ENCODE peak calls at places on chromosomes 5 and 9, in five cellular contexts. P, O, S, I and U are unnamed samples.

GRCh38 chr5:102794677-102795331 is 39.7 kb downstream of the PAM start:
- DNase-seq in P (no peak), O (no peak), S (no peak), I (peak), U (no peak)

GRCh38 chr9:23683476-23684095 is 142.5 kb downstream of the ELAVL2 start:
- DNase-seq in P (no peak), O (no peak), S (no peak), I (no peak), U (no peak)

GRCh38 chr5:87850843-87851242 is 417.8 kb downstream of the TMEM161B start:
- DNase-seq in P (no peak), O (no peak), S (no peak), I (peak), U (no peak)

GRCh38 chr9:96514108-96514824 is 64.3 kb downstream of the HABP4 start:
- DNase-seq in P (no peak), O (peak), S (no peak), I (peak), U (no peak)

GRCh38 chr5:67331296-67331925 is 134.8 kb upstream of the CD180 start:
- DNase-seq in P (no peak), O (peak), S (no peak), I (no peak), U (no peak)

GRCh38 chr9:136997830-136998234 is 1.5 kb upstream of the CLIC3 start:
- DNase-seq in P (no peak), O (no peak), S (no peak), I (no peak), U (no peak)

GRCh38 chr5:31427013-31427783 is 104.7 kb downstream of the DROSHA start:
- DNase-seq in P (no peak), O (no peak), S (no peak), I (no peak), U (no peak)

GRCh38 chr9:121736147-121736721 is 84.8 kb downstream of the DAB2IP start:
- DNase-seq in P (no peak), O (no peak), S (peak), I (no peak), U (no peak)

GRCh38 chr5:160330212-160330611 is 17.8 kb upstream of the CCNJL start:
- DNase-seq in P (no peak), O (no peak), S (no peak), I (no peak), U (no peak)

GRCh38 chr5:132251220-132251725 is 6.2 kb upstream of the PDLIM4 start:
- DNase-seq in P (no peak), O (peak), S (no peak), I (no peak), U (no peak)

GRCh38 chr5:147532157-147532556 is 22.3 kb upstream of the DPYSL3 start:
- DNase-seq in P (no peak), O (no peak), S (no peak), I (no peak), U (no peak)

GRCh38 chr9:85949591-85950335 is 8.8 kb downstream of the NAA35 start:
- DNase-seq in P (no peak), O (peak), S (no peak), I (no peak), U (no peak)

GRCh38 chr9:137156567-137157375 is 13.1 kb downstream of the LRRC26 start:
- DNase-seq in P (peak), O (peak), S (peak), I (peak), U (no peak)

GRCh38 chr5:154779105-154779504 is 23.9 kb downstream of the LARP1 start:
- DNase-seq in P (no peak), O (peak), S (no peak), I (peak), U (no peak)

GRCh38 chr5:88536146-88536545 is 267.5 kb upstream of the TMEM161B start:
- DNase-seq in P (no peak), O (no peak), S (no peak), I (peak), U (no peak)

GRCh38 chr9:693460-694390 is 147.8 kb upstream of the DMRT1 start:
- DNase-seq in P (no peak), O (peak), S (peak), I (no peak), U (no peak)

GRCh38 chr9:129140397-129141065 is 29.3 kb downstream of the PTPA start:
- DNase-seq in P (no peak), O (no peak), S (peak), I (peak), U (no peak)

GRCh38 chr5:149221731-149222342 is 49.8 kb upstream of the AFAP1L1 start:
- DNase-seq in P (no peak), O (peak), S (no peak), I (no peak), U (no peak)

GRCh38 chr5:62307364-62307689 is 1.3 kb downstream of the KIF2A start:
- DNase-seq in P (no peak), O (no peak), S (no peak), I (no peak), U (no peak)

GRCh38 chr5:43315262-43315661 is 2.0 kb upstream of the HMGCS1 start:
- DNase-seq in P (no peak), O (peak), S (no peak), I (peak), U (no peak)

GRCh38 chr5:139377226-139377625 is 5.9 kb downstream of the SLC23A1 start:
- DNase-seq in P (no peak), O (no peak), S (no peak), I (no peak), U (peak)

GRCh38 chr5:43396762-43397304 is 15.4 kb downstream of the CCL28 start:
- DNase-seq in P (peak), O (peak), S (no peak), I (peak), U (no peak)

GRCh38 chr5:17882760-17883488 is 248.7 kb downstream of the TAF11L14 start:
- DNase-seq in P (no peak), O (no peak), S (no peak), I (peak), U (no peak)

GRCh38 chr5:41519801-41520200 is 9.4 kb upstream of the PLCXD3 start:
- DNase-seq in P (no peak), O (peak), S (no peak), I (peak), U (no peak)

GRCh38 chr9:135566552-135566951 is 5.0 kb downstream of the PAEP start:
- DNase-seq in P (no peak), O (no peak), S (no peak), I (no peak), U (no peak)

GRCh38 chr5:132425009-132425937 is 55.8 kb downstream of the SLC22A5 start:
- DNase-seq in P (peak), O (peak), S (no peak), I (peak), U (no peak)

GRCh38 chr9:133889498-133890301 is 102.4 kb downstream of the VAV2 start:
- DNase-seq in P (no peak), O (peak), S (no peak), I (peak), U (no peak)

GRCh38 chr5:36613771-36614656 is 7.6 kb downstream of the SLC1A3 start:
- DNase-seq in P (no peak), O (no peak), S (no peak), I (no peak), U (no peak)

GRCh38 chr9:129064499-129064908 is 16.4 kb upstream of the DOLPP1 start:
- DNase-seq in P (no peak), O (no peak), S (no peak), I (no peak), U (no peak)

GRCh38 chr5:72231989-72232703 is 87.9 kb downstream of the MRPS27 start:
- DNase-seq in P (no peak), O (no peak), S (no peak), I (peak), U (no peak)

GRCh38 chr5:78065073-78065472 is 229.4 kb downstream of the AP3B1 start:
- DNase-seq in P (no peak), O (no peak), S (no peak), I (peak), U (no peak)

GRCh38 chr9:113587471-113588031 is 124.0 kb downstream of the RGS3 start:
- DNase-seq in P (no peak), O (peak), S (peak), I (no peak), U (peak)

GRCh38 chr9:98958271-98958989 is 14.7 kb downstream of the COL15A1 start:
- DNase-seq in P (no peak), O (peak), S (peak), I (no peak), U (no peak)

GRCh38 chr9:136578915-136579637 is 33.2 kb upstream of the NOTCH1 start:
- DNase-seq in P (no peak), O (no peak), S (peak), I (no peak), U (no peak)

DNA sequence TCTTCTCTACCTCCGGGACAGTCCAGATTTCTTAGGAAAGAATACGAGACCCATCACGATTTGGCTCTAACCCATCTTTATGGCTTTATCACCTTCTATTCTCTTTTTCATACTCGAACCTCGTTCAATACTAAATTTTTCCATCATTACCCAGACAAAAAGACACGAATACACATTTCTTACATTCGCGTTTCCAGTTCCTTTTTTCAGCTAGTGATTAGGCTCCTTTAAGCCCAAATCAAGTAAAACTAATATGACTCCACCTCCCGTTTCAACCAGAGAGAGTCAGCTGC is 506 bp downstream of the ZBTB6 start:
- DNase-seq in P (no peak), O (no peak), S (no peak), I (no peak), U (no peak)
- TF ChIP-seq CTCF in P (no peak), O (no peak), S (no peak), I (no peak), U (peak)

DNA sequence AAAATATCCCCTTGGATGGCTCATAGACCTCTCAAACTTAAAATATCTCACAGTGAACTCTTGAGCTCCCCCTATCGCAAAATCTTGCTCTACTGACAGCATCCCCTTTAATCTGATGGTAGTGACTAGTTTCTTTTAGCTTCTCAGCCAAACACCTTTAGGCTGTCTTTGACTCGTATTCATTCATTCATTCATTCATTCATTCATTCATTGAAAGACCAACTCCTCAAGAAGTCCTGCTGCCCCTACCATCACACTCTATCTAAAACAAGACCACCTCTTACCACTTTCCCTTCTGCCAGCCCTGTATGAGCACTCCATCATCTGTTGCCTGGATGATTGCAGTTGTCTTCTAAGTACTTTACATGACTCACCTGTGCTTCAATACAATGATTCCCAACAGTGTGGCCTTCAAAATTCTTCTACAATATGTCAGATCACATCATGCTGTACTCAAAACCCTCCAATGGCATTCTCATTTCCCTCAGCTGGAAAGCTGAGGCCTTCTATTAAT is 46.8 kb downstream of the ITGA2 start:
- DNase-seq in P (peak), O (peak), S (no peak), I (peak), U (no peak)
- TF ChIP-seq CTCF in P (peak), O (peak), S (peak), I (peak), U (peak)

GRCh38 chr9:16398676-16399075 is 471.8 kb downstream of the BNC2 start:
- DNase-seq in P (no peak), O (no peak), S (no peak), I (no peak), U (no peak)

GRCh38 chr9:16406536-16407225 is 463.8 kb downstream of the BNC2 start:
- DNase-seq in P (no peak), O (no peak), S (no peak), I (no peak), U (no peak)

GRCh38 chr9:16396389-16396788 is 474.1 kb downstream of the BNC2 start:
- DNase-seq in P (no peak), O (peak), S (no peak), I (no peak), U (no peak)

GRCh38 chr9:16405421-16405820 is 465.0 kb downstream of the BNC2 start:
- DNase-seq in P (no peak), O (no peak), S (no peak), I (no peak), U (no peak)

GRCh38 chr9:16401720-16402119 is 468.8 kb downstream of the BNC2 start:
- DNase-seq in P (no peak), O (no peak), S (no peak), I (no peak), U (no peak)
- TF ChIP-seq CTCF in P (no peak), O (no peak), S (no peak), I (no peak), U (no peak)

DNA sequence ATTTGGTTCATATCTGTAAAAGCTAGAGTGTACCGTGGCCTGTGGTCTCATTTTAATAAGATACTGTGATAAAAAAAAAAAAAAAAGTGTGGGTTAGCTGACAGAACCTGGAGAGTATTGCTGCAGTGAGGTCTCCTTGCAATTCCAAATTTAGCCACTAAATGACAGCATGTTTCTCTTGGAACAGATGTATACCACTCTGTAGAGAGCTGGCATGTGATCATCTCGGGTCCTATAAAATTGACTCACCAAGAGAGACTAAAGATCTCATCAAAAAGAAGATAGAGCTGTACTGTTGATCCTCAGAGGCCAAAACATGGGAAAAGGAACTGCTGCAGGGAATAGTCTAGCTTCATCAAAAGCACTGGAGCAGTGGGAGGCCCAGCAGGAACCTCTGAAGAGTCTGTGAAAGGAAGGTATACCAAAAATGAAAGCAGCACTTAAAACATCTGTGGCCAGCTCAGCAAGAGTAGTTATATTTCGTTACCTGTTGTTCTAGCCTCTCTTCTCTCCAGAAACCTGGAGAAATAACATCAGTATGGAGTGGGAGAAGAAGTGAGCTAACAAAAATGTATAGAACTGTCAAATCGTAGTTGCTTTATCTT is 826.8 kb downstream of the EFNA5 start:
- DNase-seq in P (no peak), O (peak), S (no peak), I (peak), U (no peak)
- TF ChIP-seq CTCF in P (no peak), O (no peak), S (peak), I (peak), U (peak)

GRCh38 chr9:6049798-6050197 is 34.4 kb upstream of the RANBP6 start:
- DNase-seq in P (peak), O (peak), S (no peak), I (peak), U (no peak)
- TF ChIP-seq CTCF in P (peak), O (peak), S (peak), I (peak), U (peak)

GRCh38 chr9:69223605-69224004 is 49.5 kb downstream of the TJP2 start:
- DNase-seq in P (peak), O (peak), S (peak), I (peak), U (no peak)
- TF ChIP-seq CTCF in P (peak), O (peak), S (peak), I (peak), U (peak)

GRCh38 chr5:73451218-73452130 is 2.9 kb upstream of the FOXD1 start:
- DNase-seq in P (peak), O (peak), S (peak), I (peak), U (peak)
- TF ChIP-seq CTCF in P (peak), O (peak), S (peak), I (peak), U (peak)

DNA sequence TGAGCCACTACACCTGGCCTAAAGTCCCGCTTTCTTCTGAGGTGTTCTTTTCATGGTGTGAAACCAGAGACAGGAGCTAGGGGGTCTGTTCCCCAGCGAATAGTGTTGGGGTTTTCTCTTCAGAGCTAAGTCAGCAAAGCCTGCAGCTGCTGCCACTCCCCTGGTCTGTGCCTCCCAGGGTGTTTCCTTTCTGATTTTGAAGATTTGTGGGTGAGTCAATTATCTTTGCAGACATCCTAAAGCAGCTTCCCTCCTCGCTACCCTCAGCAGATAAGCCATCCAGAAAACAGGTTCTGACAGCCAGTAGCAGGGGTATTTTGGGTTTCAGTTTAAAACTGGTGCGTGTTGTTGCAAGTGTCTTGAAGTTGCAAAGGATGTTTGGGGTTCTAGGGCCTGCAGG is 71.9 kb upstream of the IQGAP2 start:
- DNase-seq in P (no peak), O (no peak), S (no peak), I (no peak), U (no peak)
- TF ChIP-seq CTCF in P (no peak), O (no peak), S (no peak), I (no peak), U (no peak)

DNA sequence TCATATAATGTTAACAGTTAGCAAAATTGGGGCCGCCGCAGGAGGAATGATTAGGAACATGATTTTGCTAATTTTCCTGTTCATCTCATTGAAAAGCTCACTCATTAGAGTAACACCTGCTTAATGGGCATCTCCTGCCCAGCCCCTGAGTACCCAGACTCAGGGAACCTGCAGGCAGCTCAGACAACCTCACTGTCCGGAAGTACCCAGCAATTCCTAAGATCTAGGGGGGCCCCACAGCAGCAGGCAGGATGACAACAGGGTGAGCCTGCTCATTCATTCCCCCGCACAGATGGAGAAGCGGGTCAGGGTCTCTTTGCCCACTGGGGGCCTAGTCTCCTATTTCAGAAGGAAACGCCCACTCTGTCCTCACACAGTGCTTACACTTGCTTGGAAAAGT is 12.6 kb downstream of the FAM78A start:
- DNase-seq in P (no peak), O (no peak), S (no peak), I (no peak), U (no peak)
- TF ChIP-seq CTCF in P (no peak), O (no peak), S (no peak), I (no peak), U (no peak)